ENCODE peak calls at places on chromosome 4, in ten cellular contexts. One of them, this sample, is unnamed.

GRCh38 chr4:41692717-41693345 is 55.7 kb downstream of the PHOX2B start:
- DNase-seq in neural progenitor cell: peak
- DNase-seq in astrocyte of the spinal cord: peak
- DNase-seq in nephron progenitor cell: peak
- DNase-seq in RWPE1: peak
- DNase-seq in WTC11: peak
- DNase-seq in fibroblast of the aortic adventitia: peak
- DNase-seq in GM10248: peak
- DNase-seq in endodermal cell: peak
- DNase-seq in left lung: no peak
- DNase-seq in this sample: peak

GRCh38 chr4:155025762-155026457 is 182.5 kb upstream of the NPY2R start:
- DNase-seq in neural progenitor cell: peak
- DNase-seq in astrocyte of the spinal cord: peak
- DNase-seq in nephron progenitor cell: peak
- DNase-seq in RWPE1: peak
- DNase-seq in WTC11: peak
- DNase-seq in fibroblast of the aortic adventitia: peak
- DNase-seq in GM10248: no peak
- DNase-seq in endodermal cell: peak
- DNase-seq in left lung: no peak
- DNase-seq in this sample: no peak

GRCh38 chr4:16079046-16079445 is 4.8 kb downstream of the PROM1 start:
- DNase-seq in neural progenitor cell: no peak
- DNase-seq in astrocyte of the spinal cord: no peak
- DNase-seq in nephron progenitor cell: no peak
- DNase-seq in RWPE1: no peak
- DNase-seq in WTC11: no peak
- DNase-seq in fibroblast of the aortic adventitia: no peak
- DNase-seq in GM10248: peak
- DNase-seq in endodermal cell: peak
- DNase-seq in left lung: no peak
- DNase-seq in this sample: peak

GRCh38 chr4:168151313-168151712 is 59.0 kb downstream of the ANXA10 start:
- DNase-seq in neural progenitor cell: no peak
- DNase-seq in astrocyte of the spinal cord: no peak
- DNase-seq in nephron progenitor cell: no peak
- DNase-seq in RWPE1: no peak
- DNase-seq in WTC11: no peak
- DNase-seq in fibroblast of the aortic adventitia: no peak
- DNase-seq in GM10248: no peak
- DNase-seq in endodermal cell: no peak
- DNase-seq in left lung: no peak
- DNase-seq in this sample: no peak

GRCh38 chr4:122632396-122633143 is 11.7 kb upstream of the IL21 start:
- DNase-seq in neural progenitor cell: no peak
- DNase-seq in astrocyte of the spinal cord: no peak
- DNase-seq in nephron progenitor cell: no peak
- DNase-seq in RWPE1: no peak
- DNase-seq in WTC11: no peak
- DNase-seq in fibroblast of the aortic adventitia: peak
- DNase-seq in GM10248: peak
- DNase-seq in endodermal cell: no peak
- DNase-seq in left lung: no peak
- DNase-seq in this sample: no peak

GRCh38 chr4:126411047-126411446 is 1096.3 kb downstream of the FAT4 start:
- DNase-seq in neural progenitor cell: no peak
- DNase-seq in astrocyte of the spinal cord: no peak
- DNase-seq in nephron progenitor cell: no peak
- DNase-seq in RWPE1: no peak
- DNase-seq in WTC11: no peak
- DNase-seq in fibroblast of the aortic adventitia: no peak
- DNase-seq in GM10248: no peak
- DNase-seq in endodermal cell: no peak
- DNase-seq in left lung: no peak
- DNase-seq in this sample: no peak

GRCh38 chr4:3688018-3688998 is 77.9 kb upstream of the ADRA2C start:
- DNase-seq in neural progenitor cell: no peak
- DNase-seq in astrocyte of the spinal cord: no peak
- DNase-seq in nephron progenitor cell: no peak
- DNase-seq in RWPE1: no peak
- DNase-seq in WTC11: peak
- DNase-seq in fibroblast of the aortic adventitia: no peak
- DNase-seq in GM10248: no peak
- DNase-seq in endodermal cell: no peak
- DNase-seq in left lung: peak
- DNase-seq in this sample: no peak

GRCh38 chr4:171644430-171645057 is 168.7 kb upstream of the GALNTL6 start:
- DNase-seq in neural progenitor cell: no peak
- DNase-seq in astrocyte of the spinal cord: no peak
- DNase-seq in nephron progenitor cell: no peak
- DNase-seq in RWPE1: no peak
- DNase-seq in WTC11: no peak
- DNase-seq in fibroblast of the aortic adventitia: no peak
- DNase-seq in GM10248: peak
- DNase-seq in endodermal cell: no peak
- DNase-seq in left lung: no peak
- DNase-seq in this sample: no peak

GRCh38 chr4:177441061-177441802 is 1.0 kb downstream of the AGA start:
- DNase-seq in neural progenitor cell: peak
- DNase-seq in astrocyte of the spinal cord: peak
- DNase-seq in nephron progenitor cell: no peak
- DNase-seq in RWPE1: no peak
- DNase-seq in WTC11: no peak
- DNase-seq in fibroblast of the aortic adventitia: peak
- DNase-seq in GM10248: peak
- DNase-seq in endodermal cell: peak
- DNase-seq in left lung: no peak
- DNase-seq in this sample: no peak

GRCh38 chr4:5444918-5445517 is 263.3 kb downstream of the EVC2 start:
- DNase-seq in neural progenitor cell: no peak
- DNase-seq in astrocyte of the spinal cord: no peak
- DNase-seq in nephron progenitor cell: no peak
- DNase-seq in RWPE1: no peak
- DNase-seq in WTC11: no peak
- DNase-seq in fibroblast of the aortic adventitia: no peak
- DNase-seq in GM10248: no peak
- DNase-seq in endodermal cell: peak
- DNase-seq in left lung: no peak
- DNase-seq in this sample: no peak

GRCh38 chr4:156933633-156934258 is 37.9 kb downstream of the PDGFC start:
- DNase-seq in neural progenitor cell: no peak
- DNase-seq in astrocyte of the spinal cord: peak
- DNase-seq in nephron progenitor cell: no peak
- DNase-seq in RWPE1: peak
- DNase-seq in WTC11: no peak
- DNase-seq in fibroblast of the aortic adventitia: peak
- DNase-seq in GM10248: no peak
- DNase-seq in endodermal cell: no peak
- DNase-seq in left lung: no peak
- DNase-seq in this sample: peak

GRCh38 chr4:92265066-92265465 is 38.7 kb upstream of the GRID2 start:
- DNase-seq in neural progenitor cell: no peak
- DNase-seq in astrocyte of the spinal cord: no peak
- DNase-seq in nephron progenitor cell: no peak
- DNase-seq in RWPE1: no peak
- DNase-seq in WTC11: no peak
- DNase-seq in fibroblast of the aortic adventitia: peak
- DNase-seq in GM10248: no peak
- DNase-seq in endodermal cell: no peak
- DNase-seq in left lung: no peak
- DNase-seq in this sample: no peak

GRCh38 chr4:123564758-123565346 is 168.3 kb downstream of the SPRY1 start:
- DNase-seq in neural progenitor cell: peak
- DNase-seq in astrocyte of the spinal cord: peak
- DNase-seq in nephron progenitor cell: peak
- DNase-seq in RWPE1: peak
- DNase-seq in WTC11: peak
- DNase-seq in fibroblast of the aortic adventitia: peak
- DNase-seq in GM10248: peak
- DNase-seq in endodermal cell: peak
- DNase-seq in left lung: no peak
- DNase-seq in this sample: peak

GRCh38 chr4:147753047-147753446 is 21.2 kb downstream of the ARHGAP10 start:
- DNase-seq in neural progenitor cell: no peak
- DNase-seq in astrocyte of the spinal cord: no peak
- DNase-seq in nephron progenitor cell: no peak
- DNase-seq in RWPE1: no peak
- DNase-seq in WTC11: no peak
- DNase-seq in fibroblast of the aortic adventitia: peak
- DNase-seq in GM10248: no peak
- DNase-seq in endodermal cell: no peak
- DNase-seq in left lung: no peak
- DNase-seq in this sample: no peak

DNA sequence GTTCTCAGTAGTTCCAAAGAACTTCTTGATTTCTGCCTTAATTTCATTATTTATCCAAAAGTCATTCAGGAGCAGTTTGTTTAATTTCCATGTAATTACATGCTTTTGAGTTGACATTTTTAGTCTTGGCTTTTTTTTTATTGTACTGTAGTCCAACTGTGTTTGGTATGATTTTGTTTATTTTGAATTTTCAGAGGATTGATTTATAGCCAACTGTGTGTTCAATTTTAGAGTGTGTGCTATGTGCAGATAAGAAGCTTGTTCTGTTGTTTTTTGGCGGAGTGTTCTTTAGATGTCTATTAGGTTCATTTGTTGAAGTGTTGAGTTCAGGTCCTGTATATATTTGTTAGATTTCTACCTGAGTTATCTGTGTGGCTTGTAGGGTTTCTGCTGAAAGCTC is 533.6 kb downstream of the TRAM1L1 start:
- DNase-seq in neural progenitor cell: no peak
- DNase-seq in astrocyte of the spinal cord: no peak
- DNase-seq in nephron progenitor cell: no peak
- DNase-seq in RWPE1: no peak
- DNase-seq in WTC11: no peak
- DNase-seq in fibroblast of the aortic adventitia: no peak
- DNase-seq in GM10248: no peak
- DNase-seq in endodermal cell: no peak
- DNase-seq in left lung: no peak
- DNase-seq in this sample: no peak
- TF ChIP-seq CTCF in neural progenitor cell: no peak
- TF ChIP-seq CTCF in astrocyte of the spinal cord: no peak
- TF ChIP-seq CTCF in nephron progenitor cell: no peak
- TF ChIP-seq CTCF in RWPE1: no peak
- TF ChIP-seq CTCF in WTC11: no peak
- TF ChIP-seq CTCF in fibroblast of the aortic adventitia: no peak
- TF ChIP-seq CTCF in GM10248: no peak
- TF ChIP-seq CTCF in endodermal cell: no peak
- TF ChIP-seq CTCF in left lung: no peak
- TF ChIP-seq CTCF in this sample: no peak

GRCh38 chr4:73612032-73612431 is 8.2 kb downstream of the RASSF6 start:
- DNase-seq in neural progenitor cell: no peak
- DNase-seq in astrocyte of the spinal cord: no peak
- DNase-seq in nephron progenitor cell: no peak
- DNase-seq in RWPE1: peak
- DNase-seq in WTC11: no peak
- DNase-seq in fibroblast of the aortic adventitia: peak
- DNase-seq in GM10248: no peak
- DNase-seq in endodermal cell: no peak
- DNase-seq in left lung: no peak
- DNase-seq in this sample: no peak

GRCh38 chr4:73614468-73614867 is 5.8 kb downstream of the RASSF6 start:
- DNase-seq in neural progenitor cell: no peak
- DNase-seq in astrocyte of the spinal cord: no peak
- DNase-seq in nephron progenitor cell: no peak
- DNase-seq in RWPE1: no peak
- DNase-seq in WTC11: no peak
- DNase-seq in fibroblast of the aortic adventitia: no peak
- DNase-seq in GM10248: no peak
- DNase-seq in endodermal cell: no peak
- DNase-seq in left lung: no peak
- DNase-seq in this sample: no peak

GRCh38 chr4:73615613-73616012 is 4.6 kb downstream of the RASSF6 start:
- DNase-seq in neural progenitor cell: peak
- DNase-seq in astrocyte of the spinal cord: no peak
- DNase-seq in nephron progenitor cell: no peak
- DNase-seq in RWPE1: no peak
- DNase-seq in WTC11: peak
- DNase-seq in fibroblast of the aortic adventitia: no peak
- DNase-seq in GM10248: no peak
- DNase-seq in endodermal cell: peak
- DNase-seq in left lung: no peak
- DNase-seq in this sample: peak

GRCh38 chr4:73609688-73610087 is 10.5 kb downstream of the RASSF6 start:
- DNase-seq in neural progenitor cell: no peak
- DNase-seq in astrocyte of the spinal cord: peak
- DNase-seq in nephron progenitor cell: no peak
- DNase-seq in RWPE1: no peak
- DNase-seq in WTC11: no peak
- DNase-seq in fibroblast of the aortic adventitia: peak
- DNase-seq in GM10248: no peak
- DNase-seq in endodermal cell: no peak
- DNase-seq in left lung: no peak
- DNase-seq in this sample: peak

DNA sequence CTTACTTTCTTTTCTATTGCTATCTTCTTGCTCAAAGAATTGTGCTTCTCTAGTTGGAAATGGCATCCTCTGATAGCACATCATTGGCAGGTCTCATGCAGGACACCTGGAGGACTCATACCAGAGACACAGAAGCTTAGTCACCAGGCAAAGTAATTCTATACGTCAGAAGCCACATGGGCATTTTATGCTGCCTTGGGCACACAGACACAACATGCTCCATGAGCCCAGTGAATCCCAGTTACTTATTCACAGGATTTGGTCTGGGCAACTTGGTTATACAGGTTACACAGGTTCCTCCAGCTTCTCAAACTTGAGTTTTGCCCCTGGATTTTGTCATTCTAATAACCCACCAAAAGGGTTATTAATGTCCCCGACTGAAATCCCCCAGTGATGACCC is 7.1 kb downstream of the RASSF6 start:
- DNase-seq in neural progenitor cell: no peak
- DNase-seq in astrocyte of the spinal cord: no peak
- DNase-seq in nephron progenitor cell: no peak
- DNase-seq in RWPE1: peak
- DNase-seq in WTC11: no peak
- DNase-seq in fibroblast of the aortic adventitia: no peak
- DNase-seq in GM10248: no peak
- DNase-seq in endodermal cell: no peak
- DNase-seq in left lung: no peak
- DNase-seq in this sample: no peak
- TF ChIP-seq CTCF in neural progenitor cell: no peak
- TF ChIP-seq CTCF in astrocyte of the spinal cord: no peak
- TF ChIP-seq CTCF in nephron progenitor cell: no peak
- TF ChIP-seq CTCF in RWPE1: no peak
- TF ChIP-seq CTCF in WTC11: no peak
- TF ChIP-seq CTCF in fibroblast of the aortic adventitia: no peak
- TF ChIP-seq CTCF in GM10248: no peak
- TF ChIP-seq CTCF in endodermal cell: no peak
- TF ChIP-seq CTCF in left lung: no peak
- TF ChIP-seq CTCF in this sample: no peak

GRCh38 chr4:22708961-22709360 is 16.2 kb downstream of the GBA3 start:
- DNase-seq in neural progenitor cell: no peak
- DNase-seq in astrocyte of the spinal cord: no peak
- DNase-seq in nephron progenitor cell: no peak
- DNase-seq in RWPE1: no peak
- DNase-seq in WTC11: no peak
- DNase-seq in fibroblast of the aortic adventitia: no peak
- DNase-seq in GM10248: no peak
- DNase-seq in endodermal cell: no peak
- DNase-seq in left lung: no peak
- DNase-seq in this sample: no peak
- TF ChIP-seq CTCF in neural progenitor cell: no peak
- TF ChIP-seq CTCF in astrocyte of the spinal cord: no peak
- TF ChIP-seq CTCF in nephron progenitor cell: no peak
- TF ChIP-seq CTCF in RWPE1: no peak
- TF ChIP-seq CTCF in WTC11: no peak
- TF ChIP-seq CTCF in fibroblast of the aortic adventitia: no peak
- TF ChIP-seq CTCF in GM10248: no peak
- TF ChIP-seq CTCF in endodermal cell: no peak
- TF ChIP-seq CTCF in left lung: no peak
- TF ChIP-seq CTCF in this sample: no peak

GRCh38 chr4:150593996-150594395 is 12.0 kb downstream of the MAB21L2 start:
- DNase-seq in neural progenitor cell: no peak
- DNase-seq in astrocyte of the spinal cord: no peak
- DNase-seq in nephron progenitor cell: no peak
- DNase-seq in RWPE1: no peak
- DNase-seq in WTC11: no peak
- DNase-seq in fibroblast of the aortic adventitia: peak
- DNase-seq in GM10248: no peak
- DNase-seq in endodermal cell: no peak
- DNase-seq in left lung: no peak
- DNase-seq in this sample: no peak
- TF ChIP-seq CTCF in neural progenitor cell: peak
- TF ChIP-seq CTCF in astrocyte of the spinal cord: peak
- TF ChIP-seq CTCF in nephron progenitor cell: no peak
- TF ChIP-seq CTCF in RWPE1: peak
- TF ChIP-seq CTCF in WTC11: no peak
- TF ChIP-seq CTCF in fibroblast of the aortic adventitia: peak
- TF ChIP-seq CTCF in GM10248: no peak
- TF ChIP-seq CTCF in endodermal cell: peak
- TF ChIP-seq CTCF in left lung: no peak
- TF ChIP-seq CTCF in this sample: no peak